ENCODE peak calls at places on chromosomes 4 and X, in six cellular contexts. One of them, this sample, is unnamed.

GRCh38 chr4:153933851-153934688 is 145.2 kb upstream of the SFRP2 start:
- DNase-seq in tibial artery: no peak
- DNase-seq in CD8-positive, alpha-beta T cell: no peak
- DNase-seq in fibroblast of pulmonary artery: no peak
- DNase-seq in AG04449: no peak
- DNase-seq in fibroblast of mammary gland: peak; percentile 33
- DNase-seq in this sample: no peak

GRCh38 chr4:26022346-26022891 is 108.4 kb downstream of the SMIM20 start:
- DNase-seq in fibroblast of mammary gland: peak; percentile 93
- DNase-seq in tibial artery: no peak
- DNase-seq in fibroblast of pulmonary artery: peak; percentile 25
- DNase-seq in AG04449: no peak
- DNase-seq in CD8-positive, alpha-beta T cell: no peak
- DNase-seq in this sample: peak; percentile 87

GRCh38 chrX:39769748-39770147 is 328.0 kb downstream of the BCOR start:
- DNase-seq in fibroblast of pulmonary artery: no peak
- DNase-seq in AG04449: no peak
- DNase-seq in CD8-positive, alpha-beta T cell: no peak
- DNase-seq in tibial artery: no peak
- DNase-seq in fibroblast of mammary gland: no peak
- DNase-seq in this sample: no peak

GRCh38 chrX:133297284-133297683 is 79.1 kb upstream of the TFDP3 start:
- DNase-seq in fibroblast of mammary gland: peak; percentile 70
- DNase-seq in AG04449: peak; percentile 61
- DNase-seq in CD8-positive, alpha-beta T cell: no peak
- DNase-seq in fibroblast of pulmonary artery: peak; percentile 17
- DNase-seq in tibial artery: no peak
- DNase-seq in this sample: peak; percentile 77

GRCh38 chr4:164169591-164169990 is 584.3 kb upstream of the SMIM31 start:
- DNase-seq in fibroblast of pulmonary artery: peak; percentile 1
- DNase-seq in tibial artery: no peak
- DNase-seq in fibroblast of mammary gland: peak; percentile 54
- DNase-seq in CD8-positive, alpha-beta T cell: no peak
- DNase-seq in AG04449: no peak
- DNase-seq in this sample: peak; percentile 27

GRCh38 chr4:84493092-84493850 is 5.8 kb downstream of the NKX6-1 start:
- DNase-seq in fibroblast of pulmonary artery: peak; percentile 26
- DNase-seq in CD8-positive, alpha-beta T cell: no peak
- DNase-seq in fibroblast of mammary gland: peak; percentile 12
- DNase-seq in AG04449: no peak
- DNase-seq in tibial artery: no peak
- DNase-seq in this sample: no peak

GRCh38 chrX:139930923-139931645 is 1.8 kb downstream of the ATP11C start:
- DNase-seq in tibial artery: no peak
- DNase-seq in fibroblast of mammary gland: no peak
- DNase-seq in CD8-positive, alpha-beta T cell: no peak
- DNase-seq in AG04449: no peak
- DNase-seq in fibroblast of pulmonary artery: peak; percentile 8
- DNase-seq in this sample: no peak

GRCh38 chr4:177489847-177490246 is 47.6 kb upstream of the AGA start:
- DNase-seq in CD8-positive, alpha-beta T cell: no peak
- DNase-seq in AG04449: no peak
- DNase-seq in fibroblast of pulmonary artery: no peak
- DNase-seq in tibial artery: no peak
- DNase-seq in fibroblast of mammary gland: peak; percentile 14
- DNase-seq in this sample: no peak

GRCh38 chr4:66640216-66640615 is 905.1 kb downstream of the CENPC start:
- DNase-seq in tibial artery: no peak
- DNase-seq in CD8-positive, alpha-beta T cell: no peak
- DNase-seq in fibroblast of mammary gland: no peak
- DNase-seq in fibroblast of pulmonary artery: no peak
- DNase-seq in AG04449: no peak
- DNase-seq in this sample: no peak

GRCh38 chr4:96352051-96352517 is 512.2 kb downstream of the PDHA2 start:
- DNase-seq in fibroblast of pulmonary artery: peak; percentile 63
- DNase-seq in tibial artery: no peak
- DNase-seq in CD8-positive, alpha-beta T cell: no peak
- DNase-seq in AG04449: no peak
- DNase-seq in fibroblast of mammary gland: peak; percentile 5
- DNase-seq in this sample: peak; percentile 22

GRCh38 chr4:185412412-185412811 is 13.4 kb downstream of the UFSP2 start:
- DNase-seq in fibroblast of mammary gland: no peak
- DNase-seq in tibial artery: no peak
- DNase-seq in CD8-positive, alpha-beta T cell: no peak
- DNase-seq in fibroblast of pulmonary artery: peak; percentile 21
- DNase-seq in AG04449: no peak
- DNase-seq in this sample: no peak

GRCh38 chr4:30103455-30103854 is 616.7 kb upstream of the PCDH7 start:
- DNase-seq in CD8-positive, alpha-beta T cell: no peak
- DNase-seq in fibroblast of mammary gland: peak; percentile 44
- DNase-seq in AG04449: no peak
- DNase-seq in fibroblast of pulmonary artery: peak; percentile 46
- DNase-seq in tibial artery: no peak
- DNase-seq in this sample: no peak

GRCh38 chr4:101782546-101782945 is 8.0 kb upstream of the BANK1 start:
- DNase-seq in fibroblast of pulmonary artery: no peak
- DNase-seq in CD8-positive, alpha-beta T cell: no peak
- DNase-seq in fibroblast of mammary gland: no peak
- DNase-seq in AG04449: no peak
- DNase-seq in tibial artery: no peak
- DNase-seq in this sample: no peak

GRCh38 chr4:39044364-39044946 is 12.2 kb upstream of the TMEM156 start:
- DNase-seq in fibroblast of mammary gland: peak; percentile 77
- DNase-seq in AG04449: peak; percentile 49
- DNase-seq in CD8-positive, alpha-beta T cell: peak; percentile 89
- DNase-seq in fibroblast of pulmonary artery: peak; percentile 96
- DNase-seq in tibial artery: peak; percentile 94
- DNase-seq in this sample: peak; percentile 64

GRCh38 chr4:145755802-145756201 is 75.9 kb downstream of the C4orf51 start:
- DNase-seq in fibroblast of mammary gland: peak; percentile 75
- DNase-seq in AG04449: no peak
- DNase-seq in fibroblast of pulmonary artery: no peak
- DNase-seq in CD8-positive, alpha-beta T cell: no peak
- DNase-seq in tibial artery: no peak
- DNase-seq in this sample: no peak

GRCh38 chr4:526971-527460 is 28.0 kb downstream of the PIGG start:
- DNase-seq in tibial artery: no peak
- DNase-seq in CD8-positive, alpha-beta T cell: no peak
- DNase-seq in fibroblast of mammary gland: no peak
- DNase-seq in fibroblast of pulmonary artery: no peak
- DNase-seq in AG04449: no peak
- DNase-seq in this sample: no peak

GRCh38 chrX:74242050-74242449 is 61.9 kb upstream of the ZCCHC13 start:
- DNase-seq in CD8-positive, alpha-beta T cell: no peak
- DNase-seq in fibroblast of pulmonary artery: peak; percentile 60
- DNase-seq in AG04449: peak; percentile 12
- DNase-seq in fibroblast of mammary gland: peak; percentile 30
- DNase-seq in tibial artery: no peak
- DNase-seq in this sample: peak; percentile 23

DNA sequence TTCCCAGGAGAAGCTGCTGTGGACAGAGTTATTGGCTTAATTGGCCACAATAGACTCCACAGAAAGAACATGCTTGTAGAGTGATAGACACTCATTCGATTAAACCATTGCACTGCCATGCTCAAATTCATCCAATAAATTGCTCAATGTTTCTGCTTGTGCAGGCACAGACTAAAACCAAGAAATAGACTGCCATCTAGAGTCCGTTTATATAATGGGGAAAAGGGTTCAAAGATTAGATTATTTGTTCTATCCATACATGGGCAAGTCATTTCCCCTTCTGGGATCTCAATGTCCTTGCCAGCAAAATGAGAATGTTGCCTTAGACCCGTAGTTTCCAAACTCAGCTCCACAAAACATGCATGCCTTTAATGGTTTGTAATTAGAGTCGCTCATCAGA is 8.7 kb downstream of the SMIM10 start:
- DNase-seq in fibroblast of pulmonary artery: peak; percentile 77
- DNase-seq in fibroblast of mammary gland: peak; percentile 70
- DNase-seq in tibial artery: no peak
- DNase-seq in CD8-positive, alpha-beta T cell: no peak
- DNase-seq in AG04449: no peak
- DNase-seq in this sample: peak; percentile 18
- TF ChIP-seq CTCF in fibroblast of pulmonary artery: peak; percentile 47
- TF ChIP-seq CTCF in fibroblast of mammary gland: peak; percentile 56
- TF ChIP-seq CTCF in tibial artery: peak; percentile 48
- TF ChIP-seq CTCF in CD8-positive, alpha-beta T cell: peak; percentile 29
- TF ChIP-seq CTCF in AG04449: no peak
- TF ChIP-seq CTCF in this sample: peak; percentile 37

DNA sequence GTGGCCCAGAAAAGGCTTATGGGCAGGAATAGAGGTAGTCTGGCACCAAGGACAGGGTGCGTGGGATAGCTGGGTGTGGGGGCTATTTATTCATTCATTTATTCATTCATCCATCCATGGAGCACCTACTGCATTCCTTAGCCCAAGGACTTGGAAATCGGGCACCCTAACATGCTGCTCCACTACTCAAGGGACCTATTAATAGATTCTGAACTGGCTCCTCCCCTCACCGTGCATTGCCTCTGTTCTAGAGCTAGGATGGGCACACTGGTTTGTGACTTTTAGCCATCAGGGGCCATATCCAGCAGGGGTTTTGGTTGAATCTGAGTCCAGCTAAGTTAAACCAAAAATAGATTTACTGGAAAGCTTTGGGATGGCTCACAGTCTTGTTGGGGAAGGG is 30.6 kb upstream of the PJA1 start:
- DNase-seq in AG04449: no peak
- DNase-seq in fibroblast of pulmonary artery: no peak
- DNase-seq in tibial artery: no peak
- DNase-seq in CD8-positive, alpha-beta T cell: no peak
- DNase-seq in fibroblast of mammary gland: no peak
- DNase-seq in this sample: no peak
- H3K4me3 ChIP-seq in AG04449: no peak overlapping the region
- H3K4me3 ChIP-seq in fibroblast of pulmonary artery: no peak overlapping the region
- H3K4me3 ChIP-seq in tibial artery: no peak overlapping the region
- H3K4me3 ChIP-seq in CD8-positive, alpha-beta T cell: no peak overlapping the region
- H3K4me3 ChIP-seq in fibroblast of mammary gland: no peak overlapping the region
- H3K4me3 ChIP-seq in this sample: no peak overlapping the region

GRCh38 chrX:78199851-78200250 is 60.4 kb upstream of the TAF9B start:
- DNase-seq in fibroblast of mammary gland: peak; percentile 18
- DNase-seq in fibroblast of pulmonary artery: peak; percentile 31
- DNase-seq in AG04449: no peak
- DNase-seq in CD8-positive, alpha-beta T cell: no peak
- DNase-seq in tibial artery: no peak
- DNase-seq in this sample: no peak
- TF ChIP-seq CTCF in fibroblast of mammary gland: peak; percentile 27
- TF ChIP-seq CTCF in fibroblast of pulmonary artery: peak; percentile 35
- TF ChIP-seq CTCF in AG04449: no peak
- TF ChIP-seq CTCF in CD8-positive, alpha-beta T cell: peak; percentile 32
- TF ChIP-seq CTCF in tibial artery: no peak
- TF ChIP-seq CTCF in this sample: no peak

GRCh38 chr4:13544556-13545393 is 467 bp upstream of the NKX3-2 start:
- DNase-seq in fibroblast of pulmonary artery: peak; percentile 69
- DNase-seq in CD8-positive, alpha-beta T cell: no peak
- DNase-seq in AG04449: no peak
- DNase-seq in tibial artery: peak; percentile 78
- DNase-seq in fibroblast of mammary gland: peak; percentile 50
- DNase-seq in this sample: no peak
- H3K4me3 ChIP-seq in fibroblast of pulmonary artery: peak overlapping the region; percentile 63
- H3K4me3 ChIP-seq in CD8-positive, alpha-beta T cell: peak overlapping the region; percentile 47
- H3K4me3 ChIP-seq in AG04449: peak overlapping the region; percentile 57
- H3K4me3 ChIP-seq in tibial artery: peak overlapping the region; percentile 60
- H3K4me3 ChIP-seq in fibroblast of mammary gland: peak overlapping the region; percentile 53
- H3K4me3 ChIP-seq in this sample: peak overlapping the region; percentile 48

This sample was measured in astrocyte of the cerebellum.